ENCODE peak calls at places on chromosomes 16 and 17, in ten cellular contexts. One of them, this sample, is unnamed.

GRCh38 chr16:4381072-4381934 is 9.7 kb downstream of the VASN start:
- DNase-seq in cardiac muscle cell: no peak
- DNase-seq in A549: no peak
- DNase-seq in left ventricle myocardium inferior: no peak
- DNase-seq in IMR-90: no peak
- DNase-seq in ovary: no peak
- DNase-seq in astrocyte of the spinal cord: no peak
- DNase-seq in retinal pigment epithelial cell: no peak
- DNase-seq in WTC11: no peak
- DNase-seq in B cell: no peak
- DNase-seq in this sample: no peak

GRCh38 chr16:11674818-11675560 is 6.7 kb downstream of the SNN start:
- DNase-seq in IMR-90: peak; percentile 51
- DNase-seq in ovary: peak; percentile 45
- DNase-seq in A549: no peak
- DNase-seq in WTC11: no peak
- DNase-seq in B cell: no peak
- DNase-seq in astrocyte of the spinal cord: no peak
- DNase-seq in retinal pigment epithelial cell: no peak
- DNase-seq in cardiac muscle cell: peak; percentile 57
- DNase-seq in left ventricle myocardium inferior: no peak
- DNase-seq in this sample: no peak

GRCh38 chr16:57788951-57789350 is 13.3 kb downstream of the KIFC3 start:
- DNase-seq in ovary: no peak
- DNase-seq in astrocyte of the spinal cord: no peak
- DNase-seq in WTC11: no peak
- DNase-seq in cardiac muscle cell: no peak
- DNase-seq in B cell: no peak
- DNase-seq in left ventricle myocardium inferior: no peak
- DNase-seq in IMR-90: no peak
- DNase-seq in retinal pigment epithelial cell: no peak
- DNase-seq in A549: no peak
- DNase-seq in this sample: no peak

GRCh38 chr17:61265397-61265796 is 134.2 kb upstream of the TBX2 start:
- DNase-seq in A549: no peak
- DNase-seq in IMR-90: no peak
- DNase-seq in ovary: no peak
- DNase-seq in WTC11: no peak
- DNase-seq in retinal pigment epithelial cell: no peak
- DNase-seq in B cell: no peak
- DNase-seq in cardiac muscle cell: peak; percentile 30
- DNase-seq in astrocyte of the spinal cord: no peak
- DNase-seq in left ventricle myocardium inferior: no peak
- DNase-seq in this sample: no peak

GRCh38 chr16:51440096-51440495 is 289.0 kb upstream of the SALL1 start:
- DNase-seq in left ventricle myocardium inferior: no peak
- DNase-seq in WTC11: no peak
- DNase-seq in IMR-90: no peak
- DNase-seq in B cell: no peak
- DNase-seq in retinal pigment epithelial cell: no peak
- DNase-seq in A549: no peak
- DNase-seq in cardiac muscle cell: no peak
- DNase-seq in ovary: no peak
- DNase-seq in astrocyte of the spinal cord: no peak
- DNase-seq in this sample: no peak

GRCh38 chr16:15950167-15950854 is 895 bp downstream of the ABCC1 start:
- DNase-seq in IMR-90: peak; percentile 44
- DNase-seq in astrocyte of the spinal cord: peak; percentile 44
- DNase-seq in WTC11: no peak
- DNase-seq in retinal pigment epithelial cell: peak; percentile 59
- DNase-seq in ovary: peak; percentile 29
- DNase-seq in left ventricle myocardium inferior: no peak
- DNase-seq in cardiac muscle cell: peak; percentile 66
- DNase-seq in B cell: peak; percentile 41
- DNase-seq in A549: no peak
- DNase-seq in this sample: no peak

GRCh38 chr17:45930420-45930951 is 36.1 kb downstream of the MAPT start:
- DNase-seq in B cell: no peak
- DNase-seq in astrocyte of the spinal cord: no peak
- DNase-seq in retinal pigment epithelial cell: no peak
- DNase-seq in A549: no peak
- DNase-seq in cardiac muscle cell: no peak
- DNase-seq in IMR-90: no peak
- DNase-seq in ovary: no peak
- DNase-seq in left ventricle myocardium inferior: no peak
- DNase-seq in WTC11: no peak
- DNase-seq in this sample: no peak

GRCh38 chr16:88088161-88088581 is 136.9 kb downstream of the BANP start:
- DNase-seq in left ventricle myocardium inferior: peak; percentile 48
- DNase-seq in retinal pigment epithelial cell: no peak
- DNase-seq in IMR-90: peak; percentile 42
- DNase-seq in WTC11: no peak
- DNase-seq in astrocyte of the spinal cord: no peak
- DNase-seq in B cell: no peak
- DNase-seq in cardiac muscle cell: no peak
- DNase-seq in A549: no peak
- DNase-seq in ovary: no peak
- DNase-seq in this sample: no peak

GRCh38 chr16:47848481-47849109 is 307.2 kb downstream of the ABCC12 start:
- DNase-seq in WTC11: no peak
- DNase-seq in ovary: no peak
- DNase-seq in B cell: no peak
- DNase-seq in IMR-90: peak; percentile 55
- DNase-seq in cardiac muscle cell: peak; percentile 13
- DNase-seq in left ventricle myocardium inferior: no peak
- DNase-seq in A549: no peak
- DNase-seq in retinal pigment epithelial cell: no peak
- DNase-seq in astrocyte of the spinal cord: peak; percentile 61
- DNase-seq in this sample: no peak

GRCh38 chr16:14302031-14302398 is 230.9 kb downstream of the MRTFB start:
- DNase-seq in IMR-90: peak; percentile 60
- DNase-seq in astrocyte of the spinal cord: peak; percentile 62
- DNase-seq in B cell: no peak
- DNase-seq in ovary: no peak
- DNase-seq in retinal pigment epithelial cell: no peak
- DNase-seq in WTC11: peak; percentile 39
- DNase-seq in A549: peak; percentile 56
- DNase-seq in left ventricle myocardium inferior: peak; percentile 66
- DNase-seq in cardiac muscle cell: peak; percentile 86
- DNase-seq in this sample: no peak

GRCh38 chr17:53740312-53740711 is 82.4 kb upstream of the KIF2B start:
- DNase-seq in B cell: no peak
- DNase-seq in cardiac muscle cell: no peak
- DNase-seq in WTC11: no peak
- DNase-seq in IMR-90: no peak
- DNase-seq in astrocyte of the spinal cord: no peak
- DNase-seq in ovary: no peak
- DNase-seq in left ventricle myocardium inferior: no peak
- DNase-seq in retinal pigment epithelial cell: no peak
- DNase-seq in A549: no peak
- DNase-seq in this sample: no peak

GRCh38 chr16:84144301-84144858 is 597 bp downstream of the HSDL1 start:
- DNase-seq in WTC11: peak; percentile 41
- DNase-seq in retinal pigment epithelial cell: no peak
- DNase-seq in IMR-90: peak; percentile 5
- DNase-seq in ovary: peak; percentile 33
- DNase-seq in A549: peak; percentile 31
- DNase-seq in left ventricle myocardium inferior: peak; percentile 32
- DNase-seq in astrocyte of the spinal cord: no peak
- DNase-seq in cardiac muscle cell: peak; percentile 13
- DNase-seq in B cell: no peak
- DNase-seq in this sample: no peak

GRCh38 chr17:32490101-32490482 is 3.3 kb downstream of the CDK5R1 start:
- DNase-seq in ovary: no peak
- DNase-seq in B cell: no peak
- DNase-seq in A549: no peak
- DNase-seq in retinal pigment epithelial cell: no peak
- DNase-seq in left ventricle myocardium inferior: no peak
- DNase-seq in WTC11: no peak
- DNase-seq in astrocyte of the spinal cord: no peak
- DNase-seq in IMR-90: no peak
- DNase-seq in cardiac muscle cell: no peak
- DNase-seq in this sample: no peak

GRCh38 chr17:41967141-41967920 is 736 bp downstream of the CNP start:
- DNase-seq in B cell: no peak
- DNase-seq in cardiac muscle cell: no peak
- DNase-seq in A549: no peak
- DNase-seq in WTC11: peak; percentile 23
- DNase-seq in astrocyte of the spinal cord: no peak
- DNase-seq in retinal pigment epithelial cell: no peak
- DNase-seq in ovary: peak; percentile 43
- DNase-seq in left ventricle myocardium inferior: peak; percentile 29
- DNase-seq in IMR-90: no peak
- DNase-seq in this sample: no peak

GRCh38 chr17:27797390-27798091 is 2.8 kb downstream of the NOS2 start:
- DNase-seq in B cell: no peak
- DNase-seq in WTC11: peak; percentile 30
- DNase-seq in astrocyte of the spinal cord: no peak
- DNase-seq in A549: no peak
- DNase-seq in cardiac muscle cell: no peak
- DNase-seq in left ventricle myocardium inferior: no peak
- DNase-seq in retinal pigment epithelial cell: no peak
- DNase-seq in ovary: no peak
- DNase-seq in IMR-90: no peak
- DNase-seq in this sample: no peak
- TF ChIP-seq CTCF in B cell: no peak
- TF ChIP-seq CTCF in WTC11: no peak
- TF ChIP-seq CTCF in astrocyte of the spinal cord: no peak
- TF ChIP-seq CTCF in A549: no peak
- TF ChIP-seq CTCF in cardiac muscle cell: no peak
- TF ChIP-seq CTCF in left ventricle myocardium inferior: no peak
- TF ChIP-seq CTCF in retinal pigment epithelial cell: peak; percentile 6
- TF ChIP-seq CTCF in ovary: no peak
- TF ChIP-seq CTCF in IMR-90: no peak
- TF ChIP-seq CTCF in this sample: no peak

GRCh38 chr16:70703041-70703834 is 17.4 kb upstream of the MTSS2 start:
- DNase-seq in left ventricle myocardium inferior: peak; percentile 52
- DNase-seq in retinal pigment epithelial cell: peak; percentile 80
- DNase-seq in IMR-90: peak; percentile 94
- DNase-seq in WTC11: peak; percentile 45
- DNase-seq in astrocyte of the spinal cord: peak; percentile 92
- DNase-seq in A549: peak; percentile 40
- DNase-seq in B cell: no peak
- DNase-seq in cardiac muscle cell: peak; percentile 47
- DNase-seq in ovary: peak; percentile 70
- DNase-seq in this sample: no peak
- TF ChIP-seq CTCF in left ventricle myocardium inferior: peak; percentile 49
- TF ChIP-seq CTCF in retinal pigment epithelial cell: peak; percentile 45
- TF ChIP-seq CTCF in IMR-90: peak; percentile 55
- TF ChIP-seq CTCF in WTC11: no peak
- TF ChIP-seq CTCF in astrocyte of the spinal cord: peak; percentile 45
- TF ChIP-seq CTCF in A549: no peak
- TF ChIP-seq CTCF in B cell: no peak
- TF ChIP-seq CTCF in cardiac muscle cell: peak; percentile 21
- TF ChIP-seq CTCF in ovary: no peak
- TF ChIP-seq CTCF in this sample: peak; percentile 61

GRCh38 chr17:58514795-58515157 is 338 bp upstream of the MTMR4 start:
- DNase-seq in WTC11: no peak
- DNase-seq in retinal pigment epithelial cell: no peak
- DNase-seq in cardiac muscle cell: no peak
- DNase-seq in left ventricle myocardium inferior: no peak
- DNase-seq in A549: no peak
- DNase-seq in astrocyte of the spinal cord: no peak
- DNase-seq in IMR-90: no peak
- DNase-seq in ovary: no peak
- DNase-seq in B cell: no peak
- DNase-seq in this sample: no peak

GRCh38 chr17:58515286-58515685 is 848 bp upstream of the MTMR4 start:
- DNase-seq in A549: no peak
- DNase-seq in IMR-90: no peak
- DNase-seq in WTC11: no peak
- DNase-seq in cardiac muscle cell: no peak
- DNase-seq in ovary: no peak
- DNase-seq in B cell: peak; percentile 2
- DNase-seq in retinal pigment epithelial cell: no peak
- DNase-seq in left ventricle myocardium inferior: no peak
- DNase-seq in astrocyte of the spinal cord: no peak
- DNase-seq in this sample: no peak

GRCh38 chr17:58517928-58518609 is 3.6 kb upstream of the MTMR4 start:
- DNase-seq in ovary: peak; percentile 99
- DNase-seq in left ventricle myocardium inferior: peak; percentile 100
- DNase-seq in astrocyte of the spinal cord: peak; percentile 100
- DNase-seq in A549: peak; percentile 100
- DNase-seq in B cell: peak; percentile 100
- DNase-seq in WTC11: peak; percentile 99
- DNase-seq in cardiac muscle cell: peak; percentile 100
- DNase-seq in retinal pigment epithelial cell: peak; percentile 99
- DNase-seq in IMR-90: peak; percentile 100
- DNase-seq in this sample: peak; percentile 99

GRCh38 chr17:58517378-58517927 is 3.0 kb upstream of the MTMR4 start:
- DNase-seq in ovary: no peak
- DNase-seq in B cell: no peak
- DNase-seq in astrocyte of the spinal cord: no peak
- DNase-seq in retinal pigment epithelial cell: no peak
- DNase-seq in left ventricle myocardium inferior: no peak
- DNase-seq in WTC11: no peak
- DNase-seq in IMR-90: no peak
- DNase-seq in A549: peak; percentile 70
- DNase-seq in cardiac muscle cell: no peak
- DNase-seq in this sample: no peak

DNA sequence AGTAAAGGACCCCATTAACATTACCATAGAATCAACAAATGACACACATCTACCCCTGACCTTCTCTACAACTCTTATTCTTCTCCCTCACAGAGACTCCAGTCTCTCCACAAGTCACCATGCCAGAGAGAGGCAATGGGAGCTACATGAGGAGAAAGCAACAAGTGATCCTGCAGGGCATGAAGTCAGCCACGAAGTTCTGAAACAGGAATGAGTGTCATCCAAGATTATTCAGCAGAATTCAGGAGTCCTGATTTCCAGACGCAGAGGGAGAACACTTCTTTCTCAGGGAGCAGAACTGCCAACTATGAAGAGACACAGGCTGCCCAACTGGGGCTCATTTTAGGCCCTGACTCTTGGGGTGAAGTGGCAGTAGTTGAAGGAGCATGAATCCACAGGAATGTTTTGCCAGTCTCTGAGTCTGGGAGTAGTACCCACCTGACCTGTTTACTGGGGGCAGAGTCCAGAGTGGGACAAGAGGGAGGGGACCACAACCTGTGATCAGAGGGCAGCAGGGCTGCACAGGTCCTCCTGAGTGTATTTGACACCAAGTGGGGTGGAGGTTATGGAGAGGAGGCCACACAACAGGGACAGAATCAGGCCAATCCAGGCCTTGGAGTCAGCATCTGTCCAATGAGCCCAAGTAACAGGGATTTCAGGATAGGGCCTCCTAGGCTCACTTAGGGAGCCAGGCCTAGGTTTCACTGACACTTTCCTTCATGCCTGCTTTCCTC is 2.4 kb upstream of the MTMR4 start:
- DNase-seq in left ventricle myocardium inferior: no peak
- DNase-seq in IMR-90: no peak
- DNase-seq in A549: no peak
- DNase-seq in retinal pigment epithelial cell: no peak
- DNase-seq in cardiac muscle cell: no peak
- DNase-seq in WTC11: no peak
- DNase-seq in ovary: no peak
- DNase-seq in astrocyte of the spinal cord: no peak
- DNase-seq in B cell: no peak
- DNase-seq in this sample: no peak
- TF ChIP-seq CTCF in left ventricle myocardium inferior: no peak
- TF ChIP-seq CTCF in IMR-90: no peak
- TF ChIP-seq CTCF in A549: no peak
- TF ChIP-seq CTCF in retinal pigment epithelial cell: no peak
- TF ChIP-seq CTCF in cardiac muscle cell: no peak
- TF ChIP-seq CTCF in WTC11: no peak
- TF ChIP-seq CTCF in ovary: no peak
- TF ChIP-seq CTCF in astrocyte of the spinal cord: no peak
- TF ChIP-seq CTCF in B cell: no peak
- TF ChIP-seq CTCF in this sample: no peak

GRCh38 chr17:78734841-78735641 is 47.0 kb downstream of the CYTH1 start:
- DNase-seq in left ventricle myocardium inferior: no peak
- DNase-seq in A549: no peak
- DNase-seq in retinal pigment epithelial cell: no peak
- DNase-seq in astrocyte of the spinal cord: no peak
- DNase-seq in B cell: peak; percentile 76
- DNase-seq in cardiac muscle cell: no peak
- DNase-seq in ovary: no peak
- DNase-seq in WTC11: no peak
- DNase-seq in IMR-90: no peak
- DNase-seq in this sample: no peak
- TF ChIP-seq CTCF in left ventricle myocardium inferior: no peak
- TF ChIP-seq CTCF in A549: no peak
- TF ChIP-seq CTCF in retinal pigment epithelial cell: no peak
- TF ChIP-seq CTCF in astrocyte of the spinal cord: no peak
- TF ChIP-seq CTCF in B cell: no peak
- TF ChIP-seq CTCF in cardiac muscle cell: no peak
- TF ChIP-seq CTCF in ovary: no peak
- TF ChIP-seq CTCF in WTC11: no peak
- TF ChIP-seq CTCF in IMR-90: no peak
- TF ChIP-seq CTCF in this sample: no peak

This sample was measured in type B pancreatic cell.